ENCODE peak calls at places on chromosomes 1 and 21, in four cellular contexts. W is AG08396, Q is anterior cingulate cortex, R is NCI-H2081. H is an unnamed sample.
A peak's percentile ranks its signal among the peaks of the same experiment; 100 is the strongest.

GRCh38 chr1:201595381-201595780 is 56.5 kb downstream of the NAV1 start:
- DNase-seq in W (no peak), Q (no peak), R (no peak), H (no peak)

GRCh38 chr21:33101300-33102005 is 31.5 kb downstream of the OLIG1 start:
- DNase-seq in W (no peak), Q (no peak), R (no peak), H (peak; percentile 89)

GRCh38 chr21:44947930-44948331 is 8.1 kb downstream of the SLX9 start:
- DNase-seq in W (no peak), Q (no peak), R (no peak), H (no peak)

GRCh38 chr1:89065077-89065868 is at the start of gene GBP1:
- DNase-seq in W (peak; percentile 40), Q (no peak), R (no peak), H (no peak)

GRCh38 chr1:43549921-43550597 is 19.4 kb downstream of the PTPRF start:
- DNase-seq in W (no peak), Q (no peak), R (peak; percentile 94), H (no peak)

GRCh38 chr1:211735208-211736170 is 60.1 kb upstream of the NEK2 start:
- DNase-seq in W (peak; percentile 76), Q (peak; percentile 43), R (no peak), H (no peak)

GRCh38 chr1:212366901-212367300 is 47.8 kb downstream of the PACC1 start:
- DNase-seq in W (peak; percentile 35), Q (no peak), R (no peak), H (no peak)

GRCh38 chr1:28976254-28976653 is 61.9 kb downstream of the EPB41 start:
- DNase-seq in W (no peak), Q (no peak), R (no peak), H (no peak)

GRCh38 chr1:84582802-84583587 is 8.8 kb upstream of the CTBS start:
- DNase-seq in W (no peak), Q (no peak), R (peak; percentile 27), H (no peak)

GRCh38 chr1:88562991-88563390 is 121.1 kb upstream of the PKN2 start:
- DNase-seq in W (no peak), Q (no peak), R (no peak), H (no peak)

GRCh38 chr1:182634306-182635072 is 30.3 kb upstream of the RGS16 start:
- DNase-seq in W (no peak), Q (no peak), R (peak; percentile 48), H (no peak)

GRCh38 chr1:203536981-203537455 is 43.1 kb downstream of the OPTC start:
- DNase-seq in W (peak; percentile 48), Q (no peak), R (no peak), H (no peak)

GRCh38 chr1:182185822-182186756 is 124.6 kb upstream of the ZNF648 start:
- DNase-seq in W (peak; percentile 56), Q (no peak), R (peak; percentile 41), H (no peak)

GRCh38 chr1:36149237-36149972 is at the start of gene TRAPPC3:
- DNase-seq in W (peak; percentile 98), Q (peak; percentile 99), R (peak; percentile 100), H (peak; percentile 100)

GRCh38 chr1:111475706-111476105 is 1.9 kb downstream of the C1orf162 start:
- DNase-seq in W (no peak), Q (no peak), R (no peak), H (no peak)